ENCODE peak calls at places on chromosome 18, in ten cellular contexts. One of them, this sample, is unnamed.

GRCh38 chr18:44245026-44245425 is 435.7 kb upstream of the SETBP1 start:
- DNase-seq in tibial artery: no peak
- DNase-seq in CD8-positive, alpha-beta T cell: no peak
- DNase-seq in foreskin fibroblast: no peak
- DNase-seq in WERI-Rb-1: no peak
- DNase-seq in fibroblast of villous mesenchyme: no peak
- DNase-seq in GM12865: no peak
- DNase-seq in AG04449: no peak
- DNase-seq in AG04450: no peak
- DNase-seq in tibial nerve: no peak
- DNase-seq in this sample: peak; percentile 12

GRCh38 chr18:67731853-67732252 is 215.3 kb upstream of the DSEL start:
- DNase-seq in GM12865: no peak
- DNase-seq in AG04449: no peak
- DNase-seq in fibroblast of villous mesenchyme: peak; percentile 7
- DNase-seq in CD8-positive, alpha-beta T cell: no peak
- DNase-seq in WERI-Rb-1: no peak
- DNase-seq in AG04450: peak; percentile 10
- DNase-seq in foreskin fibroblast: peak; percentile 72
- DNase-seq in tibial artery: no peak
- DNase-seq in tibial nerve: no peak
- DNase-seq in this sample: peak; percentile 86

GRCh38 chr18:73168171-73168570 is 300.4 kb upstream of the NETO1 start:
- DNase-seq in AG04449: no peak
- DNase-seq in foreskin fibroblast: no peak
- DNase-seq in tibial nerve: no peak
- DNase-seq in fibroblast of villous mesenchyme: no peak
- DNase-seq in CD8-positive, alpha-beta T cell: no peak
- DNase-seq in AG04450: no peak
- DNase-seq in tibial artery: no peak
- DNase-seq in GM12865: no peak
- DNase-seq in WERI-Rb-1: no peak
- DNase-seq in this sample: no peak

GRCh38 chr18:7349181-7349837 is 118.4 kb downstream of the LRRC30 start:
- DNase-seq in GM12865: no peak
- DNase-seq in tibial artery: no peak
- DNase-seq in fibroblast of villous mesenchyme: no peak
- DNase-seq in CD8-positive, alpha-beta T cell: no peak
- DNase-seq in AG04450: no peak
- DNase-seq in foreskin fibroblast: no peak
- DNase-seq in tibial nerve: no peak
- DNase-seq in WERI-Rb-1: no peak
- DNase-seq in AG04449: no peak
- DNase-seq in this sample: no peak

GRCh38 chr18:6096747-6097146 is 201.4 kb upstream of the TMEM200C start:
- DNase-seq in tibial nerve: no peak
- DNase-seq in GM12865: no peak
- DNase-seq in WERI-Rb-1: no peak
- DNase-seq in foreskin fibroblast: no peak
- DNase-seq in fibroblast of villous mesenchyme: no peak
- DNase-seq in tibial artery: no peak
- DNase-seq in CD8-positive, alpha-beta T cell: no peak
- DNase-seq in AG04450: no peak
- DNase-seq in AG04449: no peak
- DNase-seq in this sample: no peak

GRCh38 chr18:23992941-23993280 is 21.6 kb upstream of the TTC39C start:
- DNase-seq in AG04450: no peak
- DNase-seq in tibial nerve: no peak
- DNase-seq in GM12865: no peak
- DNase-seq in foreskin fibroblast: no peak
- DNase-seq in tibial artery: no peak
- DNase-seq in fibroblast of villous mesenchyme: no peak
- DNase-seq in CD8-positive, alpha-beta T cell: no peak
- DNase-seq in WERI-Rb-1: no peak
- DNase-seq in AG04449: no peak
- DNase-seq in this sample: no peak

GRCh38 chr18:27808678-27809077 is 368.3 kb downstream of the CDH2 start:
- DNase-seq in GM12865: no peak
- DNase-seq in fibroblast of villous mesenchyme: peak; percentile 5
- DNase-seq in CD8-positive, alpha-beta T cell: no peak
- DNase-seq in tibial artery: no peak
- DNase-seq in AG04449: peak; percentile 10
- DNase-seq in tibial nerve: no peak
- DNase-seq in AG04450: no peak
- DNase-seq in WERI-Rb-1: no peak
- DNase-seq in foreskin fibroblast: no peak
- DNase-seq in this sample: peak; percentile 1

GRCh38 chr18:3115430-3116025 is 102.6 kb upstream of the LPIN2 start:
- DNase-seq in foreskin fibroblast: no peak
- DNase-seq in CD8-positive, alpha-beta T cell: no peak
- DNase-seq in AG04449: no peak
- DNase-seq in fibroblast of villous mesenchyme: no peak
- DNase-seq in GM12865: no peak
- DNase-seq in AG04450: no peak
- DNase-seq in tibial artery: no peak
- DNase-seq in tibial nerve: no peak
- DNase-seq in WERI-Rb-1: no peak
- DNase-seq in this sample: no peak

GRCh38 chr18:60446821-60447220 is 74.2 kb upstream of the MC4R start:
- DNase-seq in foreskin fibroblast: peak; percentile 2
- DNase-seq in WERI-Rb-1: no peak
- DNase-seq in CD8-positive, alpha-beta T cell: no peak
- DNase-seq in AG04450: no peak
- DNase-seq in GM12865: no peak
- DNase-seq in AG04449: no peak
- DNase-seq in tibial artery: no peak
- DNase-seq in fibroblast of villous mesenchyme: no peak
- DNase-seq in tibial nerve: no peak
- DNase-seq in this sample: no peak

GRCh38 chr18:35039633-35040032 is 1.6 kb upstream of the MAPRE2 start:
- DNase-seq in fibroblast of villous mesenchyme: peak; percentile 52
- DNase-seq in CD8-positive, alpha-beta T cell: no peak
- DNase-seq in tibial nerve: no peak
- DNase-seq in AG04449: no peak
- DNase-seq in foreskin fibroblast: no peak
- DNase-seq in tibial artery: no peak
- DNase-seq in WERI-Rb-1: no peak
- DNase-seq in AG04450: no peak
- DNase-seq in GM12865: no peak
- DNase-seq in this sample: no peak

GRCh38 chr18:5369513-5369912 is 74.0 kb upstream of the ZBTB14 start:
- DNase-seq in GM12865: no peak
- DNase-seq in foreskin fibroblast: no peak
- DNase-seq in AG04449: no peak
- DNase-seq in AG04450: no peak
- DNase-seq in fibroblast of villous mesenchyme: no peak
- DNase-seq in tibial nerve: no peak
- DNase-seq in CD8-positive, alpha-beta T cell: no peak
- DNase-seq in WERI-Rb-1: no peak
- DNase-seq in tibial artery: no peak
- DNase-seq in this sample: no peak

DNA sequence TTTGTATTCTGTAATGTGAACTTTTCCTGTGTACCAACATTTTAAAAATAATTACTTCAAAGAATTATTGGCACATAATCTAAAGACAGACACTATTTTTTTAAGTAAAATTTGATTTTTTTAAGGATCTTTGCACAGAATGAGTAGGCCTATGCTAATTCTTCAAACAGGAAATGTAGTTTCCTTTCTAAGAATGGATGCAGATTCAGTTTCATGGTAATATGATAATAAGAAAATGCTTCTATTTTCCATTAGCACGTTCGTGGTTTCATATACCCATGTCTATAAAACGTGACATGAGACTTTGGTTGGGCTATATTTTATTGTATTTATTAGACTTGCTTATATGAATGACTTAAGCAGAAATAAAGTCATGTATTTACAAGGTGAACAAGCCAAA is 191.8 kb upstream of the RBBP8 start:
- DNase-seq in fibroblast of villous mesenchyme: no peak
- DNase-seq in CD8-positive, alpha-beta T cell: no peak
- DNase-seq in foreskin fibroblast: no peak
- DNase-seq in AG04450: no peak
- DNase-seq in tibial artery: no peak
- DNase-seq in AG04449: no peak
- DNase-seq in tibial nerve: no peak
- DNase-seq in GM12865: no peak
- DNase-seq in WERI-Rb-1: no peak
- DNase-seq in this sample: no peak
- TF ChIP-seq CTCF in fibroblast of villous mesenchyme: no peak
- TF ChIP-seq CTCF in CD8-positive, alpha-beta T cell: no peak
- TF ChIP-seq CTCF in foreskin fibroblast: no peak
- TF ChIP-seq CTCF in AG04450: no peak
- TF ChIP-seq CTCF in tibial artery: no peak
- TF ChIP-seq CTCF in AG04449: no peak
- TF ChIP-seq CTCF in tibial nerve: no peak
- TF ChIP-seq CTCF in GM12865: no peak
- TF ChIP-seq CTCF in WERI-Rb-1: no peak
- TF ChIP-seq CTCF in this sample: no peak

DNA sequence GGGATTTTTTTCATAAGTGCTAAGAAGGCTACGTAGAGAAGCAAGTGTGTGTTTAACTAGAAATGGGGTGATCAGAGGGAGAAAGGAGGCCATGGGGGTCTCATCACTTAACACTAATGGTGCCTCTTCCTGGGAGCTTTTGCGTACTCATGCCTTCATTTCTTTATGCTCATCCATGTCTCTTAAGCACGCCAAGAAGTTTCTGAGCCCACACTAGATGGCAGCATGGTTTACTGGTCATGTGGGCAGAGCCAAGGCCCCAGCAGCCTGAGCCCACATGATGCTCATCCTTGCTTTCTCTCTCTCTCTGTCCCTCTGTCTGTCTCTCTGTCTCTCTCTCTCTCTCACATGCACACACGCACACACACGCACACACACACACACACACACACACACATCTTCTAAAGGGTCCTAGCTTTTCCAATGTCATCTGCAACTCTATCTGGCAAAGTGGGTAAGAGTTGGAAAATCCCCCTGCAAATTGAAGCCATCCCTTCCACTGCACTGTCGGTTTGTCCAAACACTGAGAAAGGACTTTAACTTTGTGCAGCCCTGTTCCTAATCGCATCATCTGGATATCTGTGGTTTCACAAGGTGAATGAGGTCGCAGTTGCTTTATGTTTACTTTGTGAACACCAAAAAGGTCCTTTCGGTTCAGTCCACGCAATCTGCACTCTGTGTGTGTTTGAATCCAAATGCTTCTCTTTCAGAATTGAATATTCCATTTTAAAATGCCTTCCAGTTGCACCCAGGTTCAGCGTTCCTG is 137.2 kb upstream of the CCDC68 start:
- DNase-seq in CD8-positive, alpha-beta T cell: no peak
- DNase-seq in AG04449: peak; percentile 38
- DNase-seq in GM12865: peak; percentile 63
- DNase-seq in tibial artery: peak; percentile 32
- DNase-seq in tibial nerve: peak; percentile 53
- DNase-seq in fibroblast of villous mesenchyme: peak; percentile 64
- DNase-seq in foreskin fibroblast: peak; percentile 78
- DNase-seq in AG04450: peak; percentile 16
- DNase-seq in WERI-Rb-1: peak; percentile 58
- DNase-seq in this sample: peak; percentile 76
- H3K4me3 ChIP-seq in CD8-positive, alpha-beta T cell: no peak overlapping the region
- H3K4me3 ChIP-seq in AG04449: peak overlapping the region; percentile 19
- H3K4me3 ChIP-seq in GM12865: no peak overlapping the region
- H3K4me3 ChIP-seq in tibial artery: no peak overlapping the region
- H3K4me3 ChIP-seq in tibial nerve: no peak overlapping the region
- H3K4me3 ChIP-seq in fibroblast of villous mesenchyme: no peak overlapping the region
- H3K4me3 ChIP-seq in foreskin fibroblast: peak overlapping the region; percentile 23
- H3K4me3 ChIP-seq in AG04450: no peak overlapping the region
- H3K4me3 ChIP-seq in WERI-Rb-1: no peak overlapping the region
- H3K4me3 ChIP-seq in this sample: no peak overlapping the region

DNA sequence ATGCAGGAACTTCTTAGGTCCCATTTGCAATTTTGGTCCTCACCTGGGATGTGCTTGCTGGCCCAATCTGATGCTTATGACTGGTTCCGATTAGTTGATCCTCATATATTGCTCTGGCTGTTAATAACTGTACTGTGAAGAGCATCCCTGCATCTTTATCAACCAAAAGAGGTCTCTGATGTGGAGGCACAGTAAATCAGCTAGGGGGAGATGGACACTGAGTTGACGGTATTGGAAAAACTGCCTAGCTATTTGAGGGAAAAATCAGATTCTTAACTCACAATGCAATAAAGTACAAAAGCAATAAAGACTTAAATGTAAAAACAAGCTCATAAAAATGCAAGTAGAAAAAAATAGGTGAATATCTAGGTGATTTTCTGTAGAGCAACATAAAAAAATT is 188.0 kb upstream of the TCF4 start:
- DNase-seq in AG04450: no peak
- DNase-seq in foreskin fibroblast: no peak
- DNase-seq in CD8-positive, alpha-beta T cell: no peak
- DNase-seq in fibroblast of villous mesenchyme: no peak
- DNase-seq in tibial artery: no peak
- DNase-seq in GM12865: no peak
- DNase-seq in AG04449: no peak
- DNase-seq in WERI-Rb-1: no peak
- DNase-seq in tibial nerve: no peak
- DNase-seq in this sample: no peak
- TF ChIP-seq CTCF in AG04450: peak; percentile 27
- TF ChIP-seq CTCF in foreskin fibroblast: no peak
- TF ChIP-seq CTCF in CD8-positive, alpha-beta T cell: no peak
- TF ChIP-seq CTCF in fibroblast of villous mesenchyme: peak; percentile 16
- TF ChIP-seq CTCF in tibial artery: no peak
- TF ChIP-seq CTCF in GM12865: no peak
- TF ChIP-seq CTCF in AG04449: no peak
- TF ChIP-seq CTCF in WERI-Rb-1: no peak
- TF ChIP-seq CTCF in tibial nerve: no peak
- TF ChIP-seq CTCF in this sample: peak; percentile 25

DNA sequence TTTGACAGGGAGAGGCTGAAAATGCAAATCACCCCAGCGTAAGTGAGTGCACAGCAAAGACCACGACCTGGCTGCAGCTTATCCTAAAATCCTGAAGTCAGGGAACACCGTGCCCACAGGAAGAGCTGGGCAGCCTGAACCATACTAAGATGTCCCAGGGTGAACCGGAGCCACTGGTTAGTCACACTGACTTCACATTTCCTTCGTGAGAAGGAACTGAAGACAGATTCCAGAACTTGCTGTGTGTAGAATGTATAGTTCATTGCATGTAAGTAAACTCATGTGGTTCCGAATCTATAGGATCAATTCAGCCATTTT is 84.6 kb upstream of the NDUFV2 start:
- DNase-seq in CD8-positive, alpha-beta T cell: no peak
- DNase-seq in AG04450: no peak
- DNase-seq in tibial nerve: no peak
- DNase-seq in WERI-Rb-1: no peak
- DNase-seq in GM12865: no peak
- DNase-seq in fibroblast of villous mesenchyme: no peak
- DNase-seq in tibial artery: no peak
- DNase-seq in AG04449: no peak
- DNase-seq in foreskin fibroblast: peak; percentile 85
- DNase-seq in this sample: peak; percentile 91
- H3K4me3 ChIP-seq in CD8-positive, alpha-beta T cell: no peak overlapping the region
- H3K4me3 ChIP-seq in AG04450: peak overlapping the region; percentile 48
- H3K4me3 ChIP-seq in tibial nerve: no peak overlapping the region
- H3K4me3 ChIP-seq in WERI-Rb-1: no peak overlapping the region
- H3K4me3 ChIP-seq in GM12865: peak overlapping the region; percentile 47
- H3K4me3 ChIP-seq in fibroblast of villous mesenchyme: no peak overlapping the region
- H3K4me3 ChIP-seq in tibial artery: peak overlapping the region; percentile 41
- H3K4me3 ChIP-seq in AG04449: no peak overlapping the region
- H3K4me3 ChIP-seq in foreskin fibroblast: no peak overlapping the region
- H3K4me3 ChIP-seq in this sample: no peak overlapping the region

This sample was measured in fibroblast of mammary gland.